ENCODE peak calls at places on chromosomes 1 and 21, in six cellular contexts. One of them, this sample, is unnamed. For H3K4me1, the result is how much of the 10 kb centered on the place peaks cover.

GRCh38 chr1:78652019-78652560 is 2.5 kb downstream of the IFI44 start:
- DNase-seq in PC-9: no peak
- DNase-seq in K562: no peak
- DNase-seq in neural progenitor cell: no peak
- DNase-seq in GM23338: no peak
- DNase-seq in PC-3: no peak
- DNase-seq in this sample: no peak

GRCh38 chr1:83131692-83131955 is 867.3 kb downstream of the TTLL7 start:
- DNase-seq in neural progenitor cell: no peak
- DNase-seq in K562: no peak
- DNase-seq in GM23338: no peak
- DNase-seq in PC-9: no peak
- DNase-seq in PC-3: no peak
- DNase-seq in this sample: no peak

GRCh38 chr1:117599822-117600221 is 6.0 kb upstream of the TENT5C start:
- DNase-seq in neural progenitor cell: no peak
- DNase-seq in PC-9: no peak
- DNase-seq in K562: no peak
- DNase-seq in PC-3: no peak
- DNase-seq in GM23338: no peak
- DNase-seq in this sample: no peak

GRCh38 chr1:39141925-39142324 is 62.6 kb upstream of the MACF1 start:
- DNase-seq in neural progenitor cell: peak
- DNase-seq in PC-9: peak
- DNase-seq in K562: no peak
- DNase-seq in PC-3: no peak
- DNase-seq in GM23338: peak
- DNase-seq in this sample: peak

GRCh38 chr1:8603220-8603616 is 214.2 kb downstream of the RERE start:
- DNase-seq in PC-9: no peak
- DNase-seq in GM23338: no peak
- DNase-seq in K562: no peak
- DNase-seq in neural progenitor cell: no peak
- DNase-seq in PC-3: no peak
- DNase-seq in this sample: peak

GRCh38 chr1:1962752-1963151 is 40.8 kb downstream of the CFAP74 start:
- DNase-seq in neural progenitor cell: no peak
- DNase-seq in K562: no peak
- DNase-seq in GM23338: no peak
- DNase-seq in PC-3: no peak
- DNase-seq in PC-9: no peak
- DNase-seq in this sample: no peak

GRCh38 chr21:38773108-38774061 is 32.3 kb upstream of the ETS2 start:
- DNase-seq in PC-9: peak
- DNase-seq in PC-3: peak
- DNase-seq in K562: no peak
- DNase-seq in neural progenitor cell: no peak
- DNase-seq in GM23338: no peak
- DNase-seq in this sample: peak

GRCh38 chr1:201602413-201603265 is 63.7 kb downstream of the NAV1 start:
- DNase-seq in K562: no peak
- DNase-seq in PC-3: peak
- DNase-seq in GM23338: no peak
- DNase-seq in PC-9: no peak
- DNase-seq in neural progenitor cell: no peak
- DNase-seq in this sample: peak

GRCh38 chr1:203627819-203628184 is 1.2 kb downstream of the ATP2B4 start:
- DNase-seq in GM23338: no peak
- DNase-seq in neural progenitor cell: peak
- DNase-seq in PC-3: peak
- DNase-seq in PC-9: no peak
- DNase-seq in K562: no peak
- DNase-seq in this sample: peak

GRCh38 chr21:36260030-36260787 is 59.8 kb upstream of the MORC3 start:
- DNase-seq in GM23338: peak
- DNase-seq in PC-9: peak
- DNase-seq in neural progenitor cell: peak
- DNase-seq in PC-3: peak
- DNase-seq in K562: peak
- DNase-seq in this sample: peak

GRCh38 chr1:192061556-192061955 is 96.7 kb upstream of the RGS18 start:
- DNase-seq in neural progenitor cell: no peak
- DNase-seq in K562: no peak
- DNase-seq in PC-9: no peak
- DNase-seq in GM23338: peak
- DNase-seq in PC-3: no peak
- DNase-seq in this sample: no peak

GRCh38 chr21:29232601-29233541 is 65.9 kb upstream of the BACH1 start:
- DNase-seq in PC-3: peak
- DNase-seq in GM23338: no peak
- DNase-seq in K562: no peak
- DNase-seq in neural progenitor cell: no peak
- DNase-seq in PC-9: peak
- DNase-seq in this sample: no peak

GRCh38 chr1:59831529-59831928 is 16.8 kb downstream of the HOOK1 start:
- DNase-seq in neural progenitor cell: no peak
- DNase-seq in PC-3: no peak
- DNase-seq in PC-9: no peak
- DNase-seq in K562: no peak
- DNase-seq in GM23338: no peak
- DNase-seq in this sample: no peak

GRCh38 chr1:11479375-11479979 is 522 bp downstream of the DISP3 start:
- DNase-seq in neural progenitor cell: peak
- DNase-seq in K562: no peak
- DNase-seq in PC-3: no peak
- DNase-seq in GM23338: peak
- DNase-seq in PC-9: no peak
- DNase-seq in this sample: no peak

GRCh38 chr1:248155927-248156326 is 11.0 kb downstream of the OR2M5 start:
- DNase-seq in PC-3: no peak
- DNase-seq in K562: no peak
- DNase-seq in PC-9: no peak
- DNase-seq in GM23338: no peak
- DNase-seq in neural progenitor cell: no peak
- DNase-seq in this sample: no peak

GRCh38 chr1:59999746-60000145 is 73.2 kb upstream of the CYP2J2 start:
- DNase-seq in neural progenitor cell: no peak
- DNase-seq in K562: no peak
- DNase-seq in PC-9: no peak
- DNase-seq in GM23338: no peak
- DNase-seq in PC-3: no peak
- DNase-seq in this sample: no peak

GRCh38 chr1:228081578-228082259 is 789 bp upstream of the ARF1 start:
- DNase-seq in K562: peak
- DNase-seq in PC-9: peak
- DNase-seq in GM23338: peak
- DNase-seq in neural progenitor cell: peak
- DNase-seq in PC-3: peak
- DNase-seq in this sample: no peak

GRCh38 chr1:118948796-118949195 is 39.3 kb downstream of the TBX15 start:
- DNase-seq in neural progenitor cell: no peak
- DNase-seq in GM23338: no peak
- DNase-seq in PC-3: peak
- DNase-seq in PC-9: no peak
- DNase-seq in K562: no peak
- DNase-seq in this sample: no peak

GRCh38 chr1:206674745-206675175 is 9.9 kb upstream of the MAPKAPK2 start:
- DNase-seq in neural progenitor cell: no peak
- DNase-seq in GM23338: no peak
- DNase-seq in PC-9: peak
- DNase-seq in PC-3: peak
- DNase-seq in K562: peak
- DNase-seq in this sample: peak

GRCh38 chr1:224300346-224300745 is 29.6 kb downstream of the NVL start:
- DNase-seq in GM23338: no peak
- DNase-seq in PC-3: peak
- DNase-seq in neural progenitor cell: no peak
- DNase-seq in PC-9: peak
- DNase-seq in K562: no peak
- DNase-seq in this sample: peak

GRCh38 chr1:17617787-17618557 is 78.5 kb downstream of the ARHGEF10L start:
- DNase-seq in GM23338: no peak
- DNase-seq in PC-9: no peak
- DNase-seq in PC-3: peak
- DNase-seq in neural progenitor cell: no peak
- DNase-seq in K562: no peak
- DNase-seq in this sample: peak
- H3K4me3 ChIP-seq in GM23338: no peak
- H3K4me3 ChIP-seq in PC-9: no peak
- H3K4me3 ChIP-seq in PC-3: no peak
- H3K4me3 ChIP-seq in neural progenitor cell: no peak
- H3K4me3 ChIP-seq in K562: no peak
- H3K4me3 ChIP-seq in this sample: peak

GRCh38 chr1:156421062-156421938 is 52.3 kb downstream of the RHBG start:
- DNase-seq in K562: peak
- DNase-seq in PC-3: peak
- DNase-seq in GM23338: peak
- DNase-seq in neural progenitor cell: peak
- DNase-seq in PC-9: peak
- DNase-seq in this sample: peak
- TF ChIP-seq EZH2 in K562: no peak
- TF ChIP-seq EZH2 in PC-3: no peak
- TF ChIP-seq EZH2 in GM23338: no peak
- TF ChIP-seq EZH2 in neural progenitor cell: no peak
- TF ChIP-seq EZH2 in PC-9: no peak
- TF ChIP-seq EZH2 in this sample: peak

DNA sequence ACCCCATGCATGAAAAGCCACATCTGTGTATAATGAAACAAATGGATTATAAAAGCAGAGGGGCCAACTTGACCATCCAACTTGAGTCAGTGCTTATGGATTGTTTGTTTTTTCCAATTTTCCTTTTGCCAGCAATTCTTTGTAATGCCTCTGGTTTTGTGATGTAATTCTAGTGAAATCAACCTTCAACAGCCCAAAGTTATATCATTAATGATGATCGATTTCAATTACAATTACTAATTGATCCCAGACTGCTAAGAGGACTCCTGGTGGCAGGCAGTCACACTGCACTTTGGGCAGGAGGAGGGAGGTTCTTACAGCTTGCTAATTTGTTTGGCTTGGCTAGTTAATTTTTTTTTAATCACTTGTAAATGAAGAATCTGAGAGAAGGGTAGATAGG is 552.3 kb downstream of the NUF2 start:
- DNase-seq in K562: no peak
- DNase-seq in PC-9: no peak
- DNase-seq in GM23338: peak
- DNase-seq in PC-3: no peak
- DNase-seq in neural progenitor cell: no peak
- DNase-seq in this sample: no peak
- H3K4me1 ChIP-seq in K562: under half
- H3K4me1 ChIP-seq in PC-9: under half
- H3K4me1 ChIP-seq in GM23338: under half
- H3K4me1 ChIP-seq in PC-3: under half
- H3K4me1 ChIP-seq in neural progenitor cell: under half
- H3K4me1 ChIP-seq in this sample: under half

DNA sequence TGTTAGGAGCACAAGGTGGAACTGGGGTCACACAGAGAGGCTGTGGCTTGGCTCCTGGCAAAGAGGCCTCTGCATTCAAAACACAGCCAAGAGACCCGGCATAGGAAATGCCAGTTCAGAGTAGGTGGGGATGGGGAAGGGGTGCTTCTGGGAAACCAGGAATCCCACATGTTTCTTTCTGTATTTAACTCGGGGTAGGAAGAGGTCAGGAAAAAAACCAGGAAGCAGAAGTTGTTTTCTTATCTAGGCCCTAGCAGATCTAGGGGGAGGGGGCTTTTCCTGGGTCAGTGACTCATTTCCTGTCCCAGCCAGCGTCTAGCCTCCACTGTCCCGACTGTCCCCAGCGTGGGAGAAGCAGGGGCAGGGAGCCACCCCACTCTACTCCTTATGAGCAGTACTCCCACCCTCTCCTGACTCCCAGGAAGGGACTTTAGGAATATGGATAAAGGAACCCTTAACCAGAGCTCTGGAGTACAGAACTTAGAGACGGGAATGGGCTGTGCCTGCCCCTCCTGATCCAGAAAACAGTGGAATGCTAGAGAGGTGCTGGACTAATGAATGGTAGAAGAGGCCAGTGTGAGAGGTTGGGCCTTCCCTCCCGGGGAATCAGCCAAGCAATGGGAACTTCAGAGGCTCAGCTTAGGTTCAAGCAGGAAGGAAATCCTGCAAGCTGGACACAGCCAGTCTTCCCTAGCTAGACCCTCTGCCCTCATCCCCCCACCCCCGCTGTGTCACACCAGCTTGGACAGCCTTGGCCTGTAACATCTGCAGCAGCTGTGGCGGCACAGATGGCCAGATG is 5.7 kb downstream of the FHL3 start:
- DNase-seq in GM23338: peak
- DNase-seq in neural progenitor cell: peak
- DNase-seq in PC-9: no peak
- DNase-seq in PC-3: peak
- DNase-seq in K562: peak
- DNase-seq in this sample: peak
- H3K4me3 ChIP-seq in GM23338: peak
- H3K4me3 ChIP-seq in neural progenitor cell: no peak
- H3K4me3 ChIP-seq in PC-9: no peak
- H3K4me3 ChIP-seq in PC-3: no peak
- H3K4me3 ChIP-seq in K562: peak
- H3K4me3 ChIP-seq in this sample: no peak

GRCh38 chr1:16720403-16721223 is 19.7 kb upstream of the RNU1-4 start:
- DNase-seq in K562: peak
- DNase-seq in PC-3: no peak
- DNase-seq in neural progenitor cell: peak
- DNase-seq in PC-9: no peak
- DNase-seq in GM23338: no peak
- DNase-seq in this sample: no peak
- TF ChIP-seq EZH2 in K562: no peak
- TF ChIP-seq EZH2 in PC-3: no peak
- TF ChIP-seq EZH2 in neural progenitor cell: no peak
- TF ChIP-seq EZH2 in PC-9: no peak
- TF ChIP-seq EZH2 in GM23338: no peak
- TF ChIP-seq EZH2 in this sample: no peak

DNA sequence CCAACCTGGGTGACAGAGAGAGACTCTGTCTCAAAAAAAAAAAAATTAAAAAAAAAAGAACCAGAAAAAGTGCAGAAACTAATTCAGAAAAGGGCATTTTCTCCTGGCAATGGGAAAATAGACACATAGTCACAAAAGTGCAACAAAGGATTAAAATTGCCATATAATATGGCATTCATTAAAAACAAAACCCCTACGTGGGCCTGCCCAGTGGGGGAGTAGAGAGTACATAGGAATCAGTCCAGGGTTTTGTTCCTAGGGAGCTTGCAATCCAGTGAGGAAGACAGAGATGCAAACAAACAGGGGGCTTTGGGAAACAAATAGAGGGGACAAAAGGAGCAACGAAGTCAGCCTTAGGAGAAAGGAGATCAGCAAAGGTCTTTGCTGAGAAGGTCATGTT is 4.5 kb upstream of the TRABD2B start:
- DNase-seq in K562: no peak
- DNase-seq in PC-3: no peak
- DNase-seq in PC-9: no peak
- DNase-seq in neural progenitor cell: peak
- DNase-seq in GM23338: no peak
- DNase-seq in this sample: no peak
- H3K4me1 ChIP-seq in K562: under half
- H3K4me1 ChIP-seq in PC-3: under half
- H3K4me1 ChIP-seq in PC-9: under half
- H3K4me1 ChIP-seq in neural progenitor cell: under half
- H3K4me1 ChIP-seq in GM23338: under half
- H3K4me1 ChIP-seq in this sample: under half

This sample was measured in fibroblast of lung.